ENCODE peak calls at places on chromosomes 16 and 17, in ten cellular contexts. S, J, F, T, I, B, P, C, R and W are unnamed samples.

GRCh38 chr16:15810411-15810810 is 46.4 kb downstream of the MYH11 start:
- DNase-seq in I (no peak), C (no peak), T (no peak), S (no peak), J (no peak), R (no peak), F (no peak), B (no peak), P (no peak), W (no peak)

GRCh38 chr16:71811261-71811803 is 2.7 kb upstream of the AP1G1 start:
- DNase-seq in B (no peak), T (peak), R (no peak), I (no peak), F (peak), P (no peak), J (no peak), C (no peak), S (no peak), W (peak)

GRCh38 chr16:56617212-56618085 is 8.1 kb upstream of the MT1E start:
- DNase-seq in F (no peak), J (no peak), P (peak), S (no peak), B (no peak), C (peak), I (peak), T (no peak), R (no peak), W (peak)

GRCh38 chr16:8874388-8874787 is 5.6 kb upstream of the CARHSP1 start:
- DNase-seq in I (no peak), B (no peak), F (no peak), C (no peak), P (no peak), S (no peak), T (no peak), J (no peak), R (no peak), W (no peak)

GRCh38 chr17:21166599-21167265 is 40.0 kb downstream of the DHRS7B start:
- DNase-seq in P (no peak), T (no peak), C (no peak), S (no peak), R (no peak), F (no peak), J (no peak), I (peak), B (no peak), W (no peak)

GRCh38 chr16:64872101-64872500 is 249.8 kb downstream of the CDH11 start:
- DNase-seq in I (no peak), S (no peak), F (no peak), B (no peak), R (no peak), J (no peak), C (no peak), P (no peak), T (no peak), W (no peak)

GRCh38 chr17:45307290-45308015 is 9.4 kb downstream of the MAP3K14 start:
- DNase-seq in T (peak), I (no peak), R (no peak), B (no peak), C (no peak), S (peak), F (no peak), P (peak), J (peak), W (peak)

GRCh38 chr17:14048169-14048568 is 21.1 kb upstream of the COX10 start:
- DNase-seq in R (no peak), F (no peak), J (peak), C (no peak), I (no peak), T (no peak), B (no peak), S (no peak), P (no peak), W (no peak)

GRCh38 chr16:13845232-13845631 is 74.7 kb upstream of the ERCC4 start:
- DNase-seq in R (no peak), P (no peak), I (no peak), C (no peak), J (no peak), B (no peak), S (no peak), F (no peak), T (no peak), W (no peak)

GRCh38 chr17:70110443-70110880 is 35.4 kb downstream of the KCNJ16 start:
- DNase-seq in T (no peak), I (no peak), C (no peak), B (no peak), P (no peak), R (no peak), J (no peak), F (no peak), S (peak), W (no peak)

GRCh38 chr17:7886227-7887037 is 2.2 kb upstream of the CHD3 start:
- DNase-seq in J (peak), T (peak), S (no peak), I (peak), P (peak), C (peak), B (no peak), F (peak), R (peak), W (peak)

GRCh38 chr17:73650617-73651200 is 6.5 kb upstream of the SDK2 start:
- DNase-seq in J (no peak), S (no peak), P (no peak), I (peak), C (no peak), R (no peak), B (no peak), F (no peak), T (no peak), W (no peak)

GRCh38 chr17:20797292-20797691 is 217.8 kb downstream of the CDRT15L2 start:
- DNase-seq in B (no peak), S (no peak), I (no peak), J (no peak), P (no peak), R (no peak), T (no peak), C (no peak), F (no peak), W (no peak)

GRCh38 chr17:50898369-50899004 is 32.3 kb upstream of the TOB1 start:
- DNase-seq in J (no peak), B (no peak), R (no peak), F (no peak), C (no peak), S (no peak), I (no peak), T (no peak), P (no peak), W (no peak)

GRCh38 chr16:55324491-55325447 is 766 bp downstream of the IRX6 start:
- DNase-seq in S (no peak), I (no peak), C (peak), P (no peak), R (no peak), F (no peak), J (no peak), T (no peak), B (no peak), W (no peak)

GRCh38 chr16:3762080-3762750 is 44.9 kb upstream of the TRAP1 start:
- DNase-seq in B (no peak), P (no peak), I (no peak), J (no peak), T (no peak), S (no peak), F (no peak), C (no peak), R (no peak), W (no peak)

GRCh38 chr17:7218166-7218565 is 1.5 kb downstream of the DLG4 start:
- DNase-seq in P (no peak), T (no peak), I (no peak), R (no peak), F (no peak), S (no peak), C (no peak), J (no peak), B (no peak), W (no peak)